ENCODE peak calls at places on chromosomes 7 and 10, in ten cellular contexts. Z, C, N, D, Y, H, V, Q, T and M are unnamed samples. For H3K9me3, the result is how much of the 10 kb centered on the place peaks cover.

GRCh38 chr10:122486396-122487080 is 25.2 kb downstream of the HTRA1 start:
- DNase-seq in D (no peak), C (no peak), H (no peak), Y (no peak), Q (no peak), T (no peak), N (no peak), V (no peak), Z (no peak), M (no peak)

GRCh38 chr7:135204271-135204872 is 7.0 kb downstream of the WDR91 start:
- DNase-seq in T (no peak), C (no peak), Z (no peak), D (no peak), H (peak), Y (no peak), Q (no peak), V (no peak), N (no peak), M (no peak)

GRCh38 chr7:22718200-22718711 is 8.7 kb upstream of the IL6 start:
- DNase-seq in H (peak), T (no peak), D (no peak), Q (peak), Z (no peak), C (no peak), V (no peak), N (peak), Y (peak), M (peak)

GRCh38 chr10:20767028-20767427 is 130.1 kb downstream of the NEBL start:
- DNase-seq in T (no peak), Q (no peak), D (no peak), C (no peak), H (peak), V (no peak), N (no peak), Z (no peak), Y (peak), M (no peak)

GRCh38 chr10:35083242-35083641 is 6.9 kb downstream of the CUL2 start:
- DNase-seq in C (no peak), T (no peak), Q (no peak), H (no peak), V (no peak), Y (no peak), D (no peak), N (no peak), Z (no peak), M (no peak)

GRCh38 chr7:50371551-50372021 is 67.1 kb downstream of the IKZF1 start:
- DNase-seq in N (no peak), V (no peak), T (no peak), D (no peak), Z (no peak), H (no peak), Y (no peak), C (no peak), Q (no peak), M (no peak)

GRCh38 chr10:649798-650690 is 39.4 kb downstream of the DIP2C start:
- DNase-seq in T (no peak), Q (no peak), C (no peak), Z (peak), N (no peak), D (peak), H (peak), V (no peak), Y (no peak), M (peak)

GRCh38 chr10:78685466-78686163 is 383.2 kb upstream of the ZMIZ1 start:
- DNase-seq in C (no peak), Q (no peak), H (peak), V (no peak), N (no peak), Y (peak), D (no peak), T (no peak), Z (no peak), M (peak)

GRCh38 chr10:75407716-75408511 is 6.3 kb upstream of the ZNF503 start:
- DNase-seq in T (no peak), Q (peak), H (no peak), C (peak), N (peak), Z (peak), D (peak), Y (peak), V (no peak), M (peak)
- H3K4me3 ChIP-seq in T (peak), Q (peak), H (peak), C (no peak), N (peak), Z (peak), D (peak), Y (peak), V (peak), M (peak)

GRCh38 chr7:20779041-20779440 is 7.6 kb downstream of the SP8 start:
- DNase-seq in C (no peak), N (peak), V (no peak), D (no peak), Y (no peak), Z (no peak), H (no peak), T (no peak), Q (no peak), M (peak)

GRCh38 chr7:20778063-20778721 is 8.5 kb downstream of the SP8 start:
- DNase-seq in Z (no peak), Y (peak), N (peak), Q (peak), H (no peak), D (peak), T (no peak), V (peak), C (peak), M (peak)

GRCh38 chr7:20776942-20777341 is 9.7 kb downstream of the SP8 start:
- DNase-seq in V (no peak), Z (no peak), H (no peak), D (no peak), N (peak), C (no peak), T (no peak), Y (no peak), Q (no peak), M (peak)

GRCh38 chr7:20776214-20776875 is 10.3 kb downstream of the SP8 start:
- DNase-seq in H (no peak), C (no peak), V (no peak), D (no peak), T (no peak), N (peak), Y (no peak), Z (no peak), Q (no peak), M (peak)

GRCh38 chr7:20777377-20778062 is 9.2 kb downstream of the SP8 start:
- DNase-seq in N (no peak), Q (no peak), H (no peak), V (peak), C (no peak), Z (no peak), Y (no peak), T (no peak), D (no peak), M (no peak)
- H3K9ac ChIP-seq in N (no peak), Q (no peak), H (no peak), V (peak), C (peak), Z (no peak), Y (no peak), T (peak), D (no peak), M (no peak)

DNA sequence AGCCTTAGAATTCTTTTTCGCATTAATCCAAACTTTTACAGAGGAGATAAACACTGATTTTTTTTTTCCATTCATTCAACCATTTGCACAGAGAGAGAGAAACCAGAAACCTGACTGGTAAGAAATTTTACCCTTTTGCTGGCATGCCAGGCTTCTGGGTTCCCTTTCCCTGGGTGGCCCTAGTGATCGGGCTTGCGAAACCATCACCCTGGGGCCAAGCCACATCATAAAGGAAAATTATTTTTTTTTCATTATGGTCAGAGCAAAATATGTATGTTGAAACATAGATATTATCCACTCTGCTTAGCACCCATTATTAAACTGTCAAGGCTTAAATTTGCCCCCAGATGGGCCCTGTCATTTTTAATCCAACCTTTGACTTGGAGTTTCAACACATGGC is 55.4 kb upstream of the INHBA start:
- DNase-seq in H (no peak), Y (no peak), D (no peak), N (no peak), C (no peak), Q (peak), T (no peak), V (no peak), Z (no peak), M (no peak)
- H3K9me3 ChIP-seq in H (under half), Y (under half), D (under half), N (under half), C (under half), Q (under half), T (half or more), V (under half), Z (under half), M (half or more)

DNA sequence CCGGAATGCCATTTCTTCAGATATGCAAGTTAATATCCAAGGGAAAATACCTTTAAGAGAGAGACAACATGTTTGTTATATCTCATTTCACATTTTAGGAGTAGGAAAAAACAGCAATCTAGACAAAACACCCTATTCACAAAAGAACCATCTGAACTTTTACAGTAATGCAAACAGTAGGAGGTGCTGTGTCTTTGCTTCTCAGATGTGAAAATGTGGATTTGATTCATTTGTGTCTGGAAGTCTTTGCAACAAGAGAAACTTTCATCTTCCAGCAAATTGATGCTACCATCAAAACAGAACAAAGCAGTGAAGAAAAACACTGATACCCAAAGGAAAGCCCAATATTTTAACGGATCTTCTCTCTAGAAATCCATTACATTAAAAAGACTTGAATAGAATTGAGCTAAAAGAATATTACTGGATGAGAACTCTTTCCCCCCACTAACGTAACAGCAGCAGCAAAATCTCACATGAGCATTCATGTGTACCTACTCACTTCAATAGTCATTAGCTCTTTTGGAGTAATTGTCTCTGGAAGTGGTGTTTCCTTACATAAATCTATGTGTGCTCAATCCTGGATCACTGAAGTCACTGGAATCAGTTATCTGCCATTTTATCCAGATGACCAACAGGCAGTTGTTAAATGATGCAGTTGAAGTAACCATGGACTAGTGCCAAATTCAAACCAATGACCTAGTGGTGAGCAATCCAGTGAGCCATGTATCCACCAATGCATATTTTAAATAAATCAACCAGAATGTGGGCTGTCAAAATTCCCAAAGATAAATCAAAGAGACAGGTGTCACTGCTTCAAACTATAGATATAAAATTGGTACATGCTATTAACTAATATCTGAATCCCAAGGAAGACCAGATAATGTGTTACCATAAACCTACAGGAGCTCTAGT is 1.8 kb downstream of the SEMA3C start:
- DNase-seq in Y (peak), N (no peak), T (peak), Q (peak), C (no peak), Z (no peak), H (peak), V (no peak), D (no peak), M (no peak)
- H3K4me3 ChIP-seq in Y (peak), N (no peak), T (no peak), Q (peak), C (peak), Z (peak), H (peak), V (no peak), D (peak), M (peak)

GRCh38 chr10:124705021-124705740 is 39.0 kb downstream of the FAM53B start:
- DNase-seq in C (no peak), T (peak), N (no peak), Z (peak), Y (no peak), Q (no peak), D (no peak), V (no peak), H (no peak), M (no peak)
- H3K9ac ChIP-seq in C (peak), T (peak), N (no peak), Z (no peak), Y (no peak), Q (peak), D (no peak), V (no peak), H (no peak), M (no peak)